ENCODE peak calls at places on chromosome 17, in six cellular contexts. G is neural crest cell, I is heart right ventricle, M is tibial nerve, N is mucosa of descending colon, W is glutamatergic neuron. X is an unnamed sample.

GRCh38 chr17:31134526-31134925 is 39.7 kb downstream of the NF1 start:
- DNase-seq in N (no peak), W (no peak), I (no peak), G (no peak), M (no peak), X (no peak)

GRCh38 chr17:72603346-72604242 is 482.8 kb downstream of the SOX9 start:
- DNase-seq in G (no peak), N (no peak), M (no peak), W (no peak), I (no peak), X (no peak)

GRCh38 chr17:12282056-12282455 is 261.4 kb downstream of the MAP2K4 start:
- DNase-seq in W (no peak), G (no peak), N (no peak), I (no peak), M (no peak), X (no peak)

GRCh38 chr17:82458885-82459424 is 414 bp downstream of the NARF start:
- DNase-seq in I (no peak), G (peak; percentile 22), M (no peak), W (peak; percentile 48), N (peak; percentile 40), X (peak; percentile 45)

GRCh38 chr17:82345151-82345976 is 11.8 kb upstream of the SECTM1 start:
- DNase-seq in W (no peak), N (no peak), G (no peak), M (no peak), I (no peak), X (no peak)

GRCh38 chr17:9818760-9819159 is 3.1 kb downstream of the GSG1L2 start:
- DNase-seq in M (no peak), G (no peak), W (no peak), I (no peak), N (no peak), X (no peak)

GRCh38 chr17:40331743-40332641 is 23.0 kb downstream of the RARA start:
- DNase-seq in W (no peak), I (peak; percentile 92), G (no peak), N (no peak), M (peak; percentile 81), X (peak; percentile 59)

GRCh38 chr17:7712111-7712771 is 5.3 kb upstream of the DNAH2 start:
- DNase-seq in G (peak; percentile 58), I (no peak), W (peak; percentile 70), N (no peak), M (no peak), X (no peak)

GRCh38 chr17:8799001-8799850 is at the start of gene MFSD6L:
- DNase-seq in G (no peak), M (no peak), W (no peak), N (peak; percentile 84), I (no peak), X (peak; percentile 28)

GRCh38 chr17:74712301-74712700 is 422 bp downstream of the CD300LF start:
- DNase-seq in G (no peak), N (no peak), I (no peak), W (no peak), M (no peak), X (no peak)

GRCh38 chr17:2214047-2214717 is 89.4 kb downstream of the SMG6 start:
- DNase-seq in I (peak; percentile 58), W (no peak), G (no peak), M (peak; percentile 52), N (peak; percentile 41), X (no peak)

GRCh38 chr17:31540602-31541307 is 149.3 kb downstream of the RAB11FIP4 start:
- DNase-seq in I (no peak), W (no peak), G (no peak), N (no peak), M (no peak), X (no peak)

GRCh38 chr17:80202197-80202596 is 17.9 kb downstream of the SGSH start:
- DNase-seq in M (no peak), N (no peak), W (no peak), G (no peak), I (no peak), X (no peak)

GRCh38 chr17:10013360-10014112 is 108.5 kb upstream of the RCVRN start:
- DNase-seq in G (no peak), M (no peak), W (no peak), N (peak; percentile 35), I (no peak), X (peak; percentile 2)

GRCh38 chr17:43767053-43767712 is 8.6 kb upstream of the SOST start:
- DNase-seq in N (no peak), I (no peak), M (no peak), W (no peak), G (no peak), X (no peak)

GRCh38 chr17:43768382-43768781 is 9.8 kb upstream of the SOST start:
- DNase-seq in W (no peak), M (peak; percentile 49), N (peak; percentile 66), G (no peak), I (peak; percentile 74), X (no peak)

GRCh38 chr17:43768943-43769342 is 9.8 kb downstream of the DUSP3 start:
- DNase-seq in W (no peak), I (no peak), M (no peak), G (no peak), N (no peak), X (no peak)

GRCh38 chr17:43767713-43768059 is 9.1 kb upstream of the SOST start:
- DNase-seq in W (no peak), G (no peak), N (no peak), I (no peak), M (no peak), X (no peak)

DNA sequence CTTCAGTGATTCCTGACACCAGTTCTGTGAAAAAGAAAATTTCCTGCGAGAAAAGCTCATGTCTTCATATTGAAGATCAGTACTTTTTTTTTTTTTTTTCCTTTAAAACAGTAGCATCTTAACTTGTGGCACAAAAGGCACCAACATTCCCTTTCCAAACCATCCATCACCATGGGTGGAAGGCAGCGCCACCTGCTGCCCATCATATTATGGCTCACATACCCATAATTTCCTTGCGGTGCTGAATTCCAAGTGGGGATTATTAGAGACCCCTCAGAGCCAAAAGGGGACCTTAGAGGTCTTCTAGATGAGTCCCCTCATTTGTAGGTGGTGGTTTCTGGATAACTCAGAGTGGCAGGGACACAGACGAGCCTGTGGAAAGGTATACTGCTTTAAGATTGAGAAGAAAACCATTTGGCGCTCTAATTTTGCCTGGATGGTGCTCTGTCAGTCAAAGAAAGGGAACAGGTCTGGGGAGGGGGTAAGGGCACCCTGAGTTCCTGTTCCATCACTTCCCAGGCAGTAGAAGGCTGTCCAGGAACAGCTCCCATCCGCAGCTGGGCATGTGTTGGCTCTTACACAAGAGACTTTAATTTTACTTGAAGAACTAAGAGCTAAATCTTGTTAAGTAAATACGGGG is 7.9 kb upstream of the SOST start:
- DNase-seq in G (peak; percentile 62), N (peak; percentile 83), W (peak; percentile 86), I (peak; percentile 39), M (peak; percentile 68), X (peak; percentile 71)
- TF ChIP-seq CTCF in G (peak; percentile 76), N (peak; percentile 66), W (peak; percentile 91), I (peak; percentile 78), M (peak; percentile 78), X (peak; percentile 89)

GRCh38 chr17:61389670-61390478 is 9.8 kb upstream of the TBX2 start:
- DNase-seq in G (peak; percentile 76), N (peak; percentile 55), W (peak; percentile 85), I (no peak), M (peak; percentile 50), X (peak; percentile 65)
- TF ChIP-seq CTCF in G (peak; percentile 87), N (peak; percentile 54), W (peak; percentile 87), I (peak; percentile 90), M (peak; percentile 87), X (peak; percentile 85)

DNA sequence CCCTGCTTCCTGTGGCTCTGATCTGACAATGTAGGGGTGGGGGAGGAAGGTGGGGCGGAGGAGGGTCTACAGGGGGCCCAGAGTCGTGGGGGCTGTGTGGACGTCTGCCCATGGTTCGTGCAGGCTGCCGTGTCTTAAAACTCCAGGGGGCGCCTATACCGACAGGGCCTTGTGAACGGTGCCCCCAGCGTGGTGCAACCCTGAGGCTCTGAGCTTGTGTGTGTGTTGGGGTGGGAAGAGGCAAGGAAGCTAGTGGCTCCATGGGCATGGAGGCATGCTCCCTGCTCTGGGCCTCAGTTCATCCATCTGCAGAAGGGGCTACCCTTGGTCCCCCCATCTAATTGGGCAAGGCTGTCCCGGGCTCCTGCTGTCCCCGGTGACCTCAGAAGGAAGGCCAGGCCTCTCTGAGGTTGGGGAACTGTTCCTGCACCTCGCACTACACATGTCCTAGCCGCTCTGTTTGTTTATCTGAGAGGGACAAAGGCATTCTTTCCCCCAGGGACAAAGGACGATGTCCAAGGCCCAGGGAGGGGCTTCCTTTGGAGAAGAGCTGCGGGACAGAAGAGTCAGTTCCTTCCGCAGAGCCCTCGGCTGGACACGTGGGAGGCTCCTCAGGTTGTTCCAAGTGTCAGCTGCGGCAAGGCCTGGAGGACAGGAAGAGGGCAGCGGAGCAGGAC is 13.5 kb downstream of the CA4 start:
- DNase-seq in G (no peak), N (no peak), M (no peak), I (peak; percentile 56), W (no peak), X (no peak)
- TF ChIP-seq CTCF in G (no peak), N (no peak), M (no peak), I (no peak), W (no peak), X (no peak)

GRCh38 chr17:55237826-55238196 is 26.9 kb upstream of the HLF start:
- DNase-seq in N (no peak), W (no peak), G (no peak), M (no peak), I (no peak), X (no peak)

GRCh38 chr17:55241097-55241496 is 23.7 kb upstream of the HLF start:
- DNase-seq in N (no peak), W (no peak), M (no peak), G (no peak), I (no peak), X (no peak)

GRCh38 chr17:55238931-55239297 is 25.8 kb upstream of the HLF start:
- DNase-seq in N (peak; percentile 31), M (no peak), I (peak; percentile 11), W (peak; percentile 25), G (no peak), X (peak; percentile 2)

GRCh38 chr17:55237268-55237667 is 27.5 kb upstream of the HLF start:
- DNase-seq in I (no peak), N (no peak), W (no peak), M (no peak), G (no peak), X (no peak)

GRCh38 chr17:55238197-55238930 is 26.4 kb upstream of the HLF start:
- DNase-seq in G (peak; percentile 88), I (peak; percentile 94), M (peak; percentile 94), W (peak; percentile 98), N (peak; percentile 96), X (peak; percentile 82)
- TF ChIP-seq CTCF in G (no peak), I (no peak), M (no peak), W (no peak), N (no peak), X (no peak)

GRCh38 chr17:58277107-58277506 is 3.6 kb downstream of the MPO start:
- DNase-seq in W (no peak), N (peak; percentile 26), M (no peak), G (no peak), I (no peak), X (peak; percentile 36)
- TF ChIP-seq CTCF in W (peak; percentile 44), N (peak; percentile 11), M (peak; percentile 23), G (peak; percentile 61), I (peak; percentile 25), X (peak; percentile 62)